ENCODE peak calls at places on chromosomes 12 and 14, in nine cellular contexts. G is tibial artery, Q is breast epithelium, L is heart right ventricle, T is GM23338, D is Peyer's patch, I is spleen, E is upper lobe of left lung, R is stomach. W is an unnamed sample. For H3K27me3 and H3K36me3, the result is how much of the 10 kb centered on the place peaks cover.

GRCh38 chr12:104306943-104307654 is 3.6 kb downstream of the EID3 start:
- DNase-seq in R (no peak), L (no peak), Q (no peak), I (no peak), G (no peak), E (no peak), D (no peak), T (no peak), W (no peak)

GRCh38 chr12:6632026-6632978 is 3.5 kb downstream of the LPAR5 start:
- DNase-seq in R (no peak), T (no peak), I (peak), G (no peak), Q (no peak), E (no peak), D (peak), L (no peak), W (no peak)

GRCh38 chr12:87796961-87797516 is 232.2 kb downstream of the C12orf50 start:
- DNase-seq in L (no peak), G (no peak), D (no peak), Q (no peak), T (no peak), R (no peak), I (no peak), E (no peak), W (no peak)

GRCh38 chr14:97687944-97688625 is 890.9 kb downstream of the VRK1 start:
- DNase-seq in I (no peak), R (no peak), G (no peak), T (no peak), E (no peak), Q (no peak), D (no peak), L (no peak), W (no peak)

GRCh38 chr12:67710582-67710981 is 62.0 kb downstream of the DYRK2 start:
- DNase-seq in T (no peak), G (no peak), R (peak), L (peak), D (peak), I (no peak), Q (no peak), E (no peak), W (peak)

GRCh38 chr14:102973706-102974280 is 51.3 kb downstream of the AMN start:
- DNase-seq in D (no peak), I (peak), R (no peak), E (peak), G (no peak), Q (no peak), L (no peak), T (no peak), W (no peak)

GRCh38 chr12:18576104-18576622 is 161.6 kb downstream of the PLCZ1 start:
- DNase-seq in T (no peak), I (no peak), L (no peak), R (no peak), E (no peak), Q (no peak), D (no peak), G (no peak), W (no peak)

GRCh38 chr14:101480747-101481530 is 80.4 kb upstream of the DIO3 start:
- DNase-seq in R (peak), Q (no peak), L (no peak), T (no peak), D (peak), G (peak), I (peak), E (no peak), W (peak)

GRCh38 chr12:103495158-103495782 is 498 bp downstream of the C12orf42 start:
- DNase-seq in T (peak), E (peak), G (no peak), D (peak), Q (no peak), I (peak), R (peak), L (no peak), W (peak)

GRCh38 chr12:34396861-34397590 is 374.7 kb downstream of the ALG10 start:
- DNase-seq in D (no peak), G (peak), I (peak), T (no peak), E (peak), Q (peak), R (peak), L (peak), W (peak)

GRCh38 chr12:12561305-12562015 is 1.2 kb downstream of the DUSP16 start:
- DNase-seq in Q (peak), E (peak), I (peak), G (peak), R (peak), T (peak), D (peak), L (peak), W (peak)

DNA sequence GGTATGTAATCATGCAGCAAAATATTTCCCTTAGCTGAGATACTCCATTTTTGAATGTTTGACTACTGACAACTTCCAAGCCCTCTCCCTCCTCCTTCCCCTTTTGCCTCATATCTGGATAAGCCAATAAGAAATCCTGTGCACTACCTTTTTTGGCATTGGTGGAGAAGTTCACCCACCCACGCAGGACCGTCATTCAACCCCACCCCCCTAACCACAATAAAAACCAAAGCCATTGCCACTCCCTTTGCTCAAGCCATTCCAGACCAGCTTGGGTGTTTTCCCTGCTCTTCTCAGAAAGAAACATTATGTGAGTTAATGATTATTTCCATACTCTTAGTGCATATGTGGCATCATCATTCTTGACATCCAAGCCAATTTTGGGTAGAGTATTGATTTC is 176.7 kb downstream of the PTPN11 start:
- DNase-seq in D (no peak), E (no peak), G (no peak), R (no peak), Q (no peak), T (no peak), L (no peak), I (no peak), W (no peak)
- H3K27me3 ChIP-seq in D (under half), E (under half), G (under half), R (under half), Q (under half), T (under half), L (under half), I (under half), W (under half)

GRCh38 chr14:77618381-77618780 is 1.9 kb upstream of the SPTLC2 start:
- DNase-seq in Q (no peak), E (no peak), L (no peak), D (no peak), I (no peak), G (no peak), R (no peak), T (no peak), W (no peak)

GRCh38 chr14:77613207-77613606 is 3.2 kb downstream of the SPTLC2 start:
- DNase-seq in R (no peak), T (no peak), G (no peak), D (no peak), I (no peak), L (no peak), E (no peak), Q (no peak), W (no peak)

GRCh38 chr14:77616133-77616453 is 344 bp downstream of the SPTLC2 start:
- DNase-seq in T (no peak), R (no peak), G (peak), I (no peak), D (peak), L (peak), Q (no peak), E (no peak), W (peak)

GRCh38 chr14:77615231-77616132 is 955 bp downstream of the SPTLC2 start:
- DNase-seq in G (no peak), I (no peak), Q (no peak), L (no peak), T (peak), D (no peak), E (no peak), R (no peak), W (no peak)

DNA sequence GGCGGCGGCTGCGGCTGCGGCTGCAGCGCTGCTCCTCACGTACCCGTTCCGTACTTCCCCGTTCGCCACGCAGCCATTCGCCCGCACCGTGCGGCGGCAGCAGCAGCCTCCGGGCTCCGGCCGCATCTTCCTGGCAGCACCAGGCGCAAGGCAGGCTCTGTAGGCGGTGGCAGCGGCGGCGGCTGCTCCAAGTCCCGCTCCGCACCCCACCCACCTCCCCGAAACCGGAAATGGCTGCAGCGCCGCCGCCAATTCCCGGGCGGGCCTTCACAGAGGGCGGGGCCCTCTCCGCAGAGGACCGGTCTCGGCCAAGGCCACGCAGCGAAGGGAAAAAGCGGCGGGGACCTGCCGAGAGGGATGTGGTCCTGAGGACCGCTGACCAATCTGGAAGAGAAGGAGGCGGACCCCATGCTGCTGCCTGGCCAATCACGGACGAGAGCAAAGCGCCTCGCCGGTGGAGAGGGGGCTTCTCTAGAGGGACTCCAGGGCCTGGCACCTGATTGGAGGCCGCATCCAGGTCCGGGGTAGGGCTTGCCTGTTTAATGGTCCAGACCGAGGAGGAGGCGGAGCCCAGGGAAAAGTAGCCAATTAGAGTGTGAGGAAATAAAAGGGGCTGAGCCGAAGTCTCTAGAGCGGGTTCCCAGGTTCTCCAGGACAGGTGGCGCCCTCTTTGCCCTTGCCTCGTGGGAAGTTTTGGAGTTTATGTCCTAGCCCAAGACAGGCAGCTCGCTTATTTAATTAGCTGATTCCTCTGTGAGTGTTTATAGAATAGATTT is at the start of gene SPTLC2:
- DNase-seq in I (peak), Q (peak), E (peak), D (peak), G (peak), T (peak), L (peak), R (peak), W (peak)
- TF ChIP-seq CTCF in I (no peak), Q (no peak), E (no peak), D (no peak), G (peak), T (peak), L (peak), R (no peak), W (no peak)

GRCh38 chr14:92093320-92093719 is 13.1 kb downstream of the ATXN3 start:
- DNase-seq in L (no peak), E (no peak), I (no peak), R (no peak), T (peak), Q (no peak), G (no peak), D (no peak), W (no peak)
- H3K36me3 ChIP-seq in L (half or more), E (half or more), I (half or more), R (under half), T (under half), Q (under half), G (half or more), D (under half), W (under half)

GRCh38 chr12:4133636-4134433 is 139.7 kb upstream of the CCND2 start:
- DNase-seq in G (no peak), E (no peak), T (peak), D (no peak), L (peak), R (no peak), I (no peak), Q (no peak), W (no peak)

GRCh38 chr12:4134434-4134762 is 139.2 kb upstream of the CCND2 start:
- DNase-seq in T (peak), D (no peak), I (no peak), R (no peak), G (no peak), L (no peak), Q (no peak), E (no peak), W (no peak)

GRCh38 chr12:4133029-4133428 is 140.5 kb upstream of the CCND2 start:
- DNase-seq in E (no peak), L (no peak), I (no peak), Q (no peak), D (no peak), R (no peak), T (no peak), G (no peak), W (no peak)

GRCh38 chr12:4137015-4137414 is 136.5 kb upstream of the CCND2 start:
- DNase-seq in E (no peak), L (no peak), Q (no peak), R (no peak), G (no peak), T (no peak), I (no peak), D (no peak), W (no peak)

DNA sequence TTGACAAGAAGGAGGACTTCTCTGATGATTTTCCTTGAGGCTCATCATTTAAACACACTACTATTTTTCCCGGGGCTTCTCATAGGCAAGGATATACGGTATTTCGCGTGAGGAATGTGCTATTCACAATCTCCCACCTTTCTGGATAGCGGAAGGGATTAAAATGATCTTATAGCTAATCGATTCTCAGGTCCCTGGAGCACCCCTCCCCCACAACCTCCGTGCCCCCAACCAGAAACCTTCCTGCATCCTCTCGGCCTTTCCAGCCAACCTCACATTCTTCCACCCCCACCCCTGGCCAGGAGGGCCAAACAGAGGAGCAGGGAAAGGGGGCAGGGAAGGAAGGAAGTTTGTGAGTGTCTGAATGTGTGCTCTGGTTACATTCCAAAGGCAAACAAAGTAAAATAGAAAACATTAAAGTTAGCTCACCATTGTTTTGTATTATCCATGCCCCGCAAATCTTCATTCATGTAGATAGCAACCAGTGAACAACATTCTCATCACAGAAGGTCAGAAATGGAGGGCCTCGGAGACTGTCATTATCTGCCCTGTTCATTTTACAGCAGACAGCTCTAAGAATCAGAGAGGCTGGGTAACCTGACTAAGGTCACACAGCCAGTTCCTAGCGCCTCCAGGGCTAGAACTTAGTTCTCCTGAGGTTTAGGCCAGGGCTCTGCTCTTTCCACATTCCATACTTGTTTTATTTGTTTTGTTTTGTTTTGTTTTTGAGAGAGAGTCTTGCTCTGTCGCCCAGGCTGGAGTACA is 138.5 kb upstream of the CCND2 start:
- DNase-seq in L (no peak), Q (no peak), T (peak), E (no peak), G (no peak), R (no peak), D (no peak), I (no peak), W (no peak)
- H3K27me3 ChIP-seq in L (under half), Q (under half), T (under half), E (under half), G (under half), R (under half), D (under half), I (under half), W (under half)

GRCh38 chr12:74418573-74418972 is 119.1 kb upstream of the ATXN7L3B start:
- DNase-seq in I (no peak), T (no peak), L (no peak), E (no peak), R (no peak), Q (no peak), D (no peak), G (no peak), W (no peak)

GRCh38 chr12:74412607-74413230 is 124.9 kb upstream of the ATXN7L3B start:
- DNase-seq in Q (no peak), E (no peak), L (no peak), D (no peak), I (no peak), G (no peak), T (peak), R (no peak), W (no peak)

DNA sequence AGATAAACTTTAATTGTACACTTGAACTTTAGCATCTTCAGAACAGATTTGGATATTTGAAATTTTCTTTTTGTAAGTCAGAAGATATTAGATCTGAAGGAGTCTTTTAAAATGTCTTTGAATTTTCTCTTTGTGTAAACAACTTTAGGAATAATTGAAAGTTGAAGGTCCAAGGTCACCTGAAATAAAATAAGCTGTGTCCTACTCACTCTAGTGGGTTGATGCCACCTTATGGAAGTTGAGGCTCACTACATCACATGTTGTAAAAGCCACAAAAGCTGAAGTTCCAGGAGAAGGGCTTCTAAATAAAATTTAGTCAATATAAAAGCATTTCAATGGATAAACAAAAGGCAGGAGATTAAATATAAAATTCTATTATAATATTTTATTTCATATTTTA is 122.0 kb upstream of the ATXN7L3B start:
- DNase-seq in D (no peak), Q (no peak), T (peak), G (no peak), R (no peak), L (no peak), E (no peak), I (no peak), W (no peak)
- TF ChIP-seq CTCF in D (no peak), Q (no peak), T (peak), G (no peak), R (no peak), L (peak), E (no peak), I (no peak), W (no peak)

DNA sequence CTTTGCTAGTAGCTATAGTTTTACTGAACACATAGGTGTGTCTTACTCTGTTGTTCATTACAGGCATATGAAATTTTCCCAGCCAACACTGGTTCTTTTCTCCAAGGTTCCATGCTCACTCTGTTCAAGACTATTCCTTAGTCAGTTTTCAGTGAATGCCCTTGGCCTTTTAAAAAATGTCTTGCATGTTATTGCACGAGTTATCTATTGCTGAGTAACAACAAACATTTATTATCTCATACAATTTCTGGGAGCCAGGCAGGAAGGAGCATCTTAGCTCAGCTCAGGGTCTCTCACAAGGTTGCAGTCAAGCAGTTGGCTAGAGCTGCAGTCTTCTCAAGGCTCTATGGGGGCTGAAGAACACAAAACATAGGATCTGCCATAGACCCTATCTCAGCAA is 223.5 kb downstream of the BTG1 start:
- DNase-seq in D (no peak), L (no peak), Q (no peak), T (no peak), G (no peak), E (no peak), R (no peak), I (no peak), W (no peak)
- H3K36me3 ChIP-seq in D (under half), L (under half), Q (under half), T (under half), G (under half), E (under half), R (under half), I (under half), W (under half)

GRCh38 chr12:56487448-56488040 is 417 bp downstream of the GLS2 start:
- DNase-seq in R (peak), I (no peak), Q (no peak), T (peak), L (peak), G (no peak), D (peak), E (peak), W (peak)
- H3K27me3 ChIP-seq in R (under half), I (under half), Q (under half), T (half or more), L (under half), G (under half), D (under half), E (under half), W (under half)

DNA sequence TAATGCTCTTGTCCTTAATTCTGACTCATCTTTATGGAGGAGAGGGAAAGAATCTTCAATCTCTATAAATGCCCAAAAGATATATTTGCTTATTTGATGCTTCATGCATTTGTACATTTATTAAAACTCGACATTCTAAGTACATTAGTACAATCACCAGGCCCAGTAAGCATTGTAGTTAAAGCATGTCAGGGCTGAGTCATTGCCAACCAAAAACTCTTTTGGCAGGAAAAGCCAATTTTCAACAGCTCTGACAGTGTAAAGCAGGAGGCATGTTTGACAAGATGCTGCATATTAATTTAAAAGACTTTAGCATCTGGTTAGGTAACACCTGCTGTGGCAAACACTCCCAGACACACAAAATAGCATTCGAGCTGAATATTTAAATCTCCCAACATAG is 290.9 kb downstream of the PPFIA2 start:
- DNase-seq in I (no peak), T (no peak), L (no peak), R (no peak), G (no peak), E (no peak), Q (no peak), D (no peak), W (no peak)
- TF ChIP-seq CTCF in I (no peak), T (no peak), L (no peak), R (no peak), G (no peak), E (no peak), Q (no peak), D (no peak), W (no peak)

GRCh38 chr12:50728841-50729240 is 35.1 kb upstream of the ATF1 start:
- DNase-seq in D (no peak), R (no peak), L (no peak), G (no peak), E (no peak), I (no peak), Q (no peak), T (no peak), W (no peak)
- H3K36me3 ChIP-seq in D (under half), R (half or more), L (half or more), G (half or more), E (half or more), I (half or more), Q (under half), T (under half), W (under half)

DNA sequence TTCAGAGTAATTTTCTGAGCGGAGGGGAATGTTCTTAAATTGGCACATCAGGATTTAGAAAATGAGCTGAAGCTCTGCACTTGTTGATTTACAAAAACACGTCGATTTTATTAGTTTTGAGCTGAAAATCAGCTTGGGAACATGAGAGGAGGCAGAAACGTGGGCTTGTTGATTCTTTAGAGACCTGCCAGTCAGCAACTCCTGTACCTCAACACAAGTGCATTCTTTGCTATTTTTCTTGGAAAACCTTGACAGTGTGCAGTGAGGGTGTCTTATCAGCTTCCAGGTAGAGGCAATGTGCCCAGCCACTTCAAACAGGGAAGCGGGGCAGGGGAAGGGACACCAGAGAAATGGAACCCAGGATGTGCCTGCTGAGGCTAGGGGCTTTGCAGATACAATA is 102.8 kb upstream of the COCH start:
- DNase-seq in E (no peak), T (no peak), D (no peak), I (no peak), G (no peak), Q (no peak), L (no peak), R (no peak), W (no peak)
- H3K27me3 ChIP-seq in E (under half), T (under half), D (under half), I (under half), G (under half), Q (under half), L (under half), R (under half), W (under half)

W was measured in pancreas.